ENCODE peak calls at places on chromosomes 2 and 18, in seven cellular contexts. G is HAP-1; I is frontal cortex; V is tibial artery; E is activated T-helper 1 cell treated with anti-CD3 and anti-CD28 coated beads, Interleukin-2, amount 50 U/mL, for 16 hours; A is Daoy; B is adrenal gland. J is an unnamed sample.

GRCh38 chr2:189623049-189623448 is 38.2 kb upstream of the ASNSD1 start:
- DNase-seq in B (no peak), E (no peak), V (no peak), I (no peak), A (no peak), G (no peak), J (no peak)

GRCh38 chr2:221484761-221485499 is 87.2 kb downstream of the EPHA4 start:
- DNase-seq in B (no peak), G (no peak), A (no peak), E (no peak), V (no peak), I (no peak), J (no peak)

GRCh38 chr2:205827809-205828208 is 145.5 kb downstream of the NRP2 start:
- DNase-seq in B (peak; percentile 60), E (no peak), G (no peak), V (no peak), A (no peak), I (no peak), J (no peak)

GRCh38 chr2:18980104-18980777 is 378.2 kb downstream of the OSR1 start:
- DNase-seq in V (no peak), A (no peak), E (no peak), B (no peak), I (no peak), G (no peak), J (no peak)

GRCh38 chr2:119126650-119127049 is 31.9 kb downstream of the C1QL2 start:
- DNase-seq in B (no peak), E (peak; percentile 14), V (no peak), I (no peak), G (no peak), A (peak; percentile 77), J (peak; percentile 18)

GRCh38 chr2:134120718-134121630 is 132.9 kb upstream of the MGAT5 start:
- DNase-seq in E (no peak), V (peak; percentile 81), B (peak; percentile 74), A (peak; percentile 75), I (peak; percentile 74), G (peak; percentile 55), J (peak; percentile 73)

GRCh38 chr2:5940596-5941535 is 248.7 kb downstream of the SOX11 start:
- DNase-seq in G (no peak), E (no peak), A (no peak), B (no peak), I (no peak), V (no peak), J (no peak)

GRCh38 chr2:33848486-33848885 is 249.4 kb upstream of the FAM98A start:
- DNase-seq in G (no peak), B (no peak), V (no peak), A (peak; percentile 55), I (no peak), E (no peak), J (no peak)

GRCh38 chr18:47254341-47254939 is 3.0 kb upstream of the SKOR2 start:
- DNase-seq in V (no peak), G (peak; percentile 26), E (no peak), A (peak; percentile 65), B (peak; percentile 56), I (no peak), J (peak; percentile 64)

GRCh38 chr2:208820289-208820688 is 413.7 kb downstream of the PTH2R start:
- DNase-seq in I (no peak), E (no peak), G (peak; percentile 21), V (no peak), A (no peak), B (no peak), J (peak; percentile 62)

GRCh38 chr2:134500211-134500935 is 218.4 kb downstream of the TMEM163 start:
- DNase-seq in V (no peak), E (no peak), G (no peak), B (no peak), I (no peak), A (no peak), J (no peak)

GRCh38 chr18:73891572-73892421 is 255.8 kb downstream of the FBXO15 start:
- DNase-seq in E (no peak), G (no peak), I (no peak), V (no peak), B (no peak), A (peak; percentile 11), J (no peak)

GRCh38 chr2:35989523-35989922 is 366.1 kb upstream of the CRIM1 start:
- DNase-seq in G (no peak), A (peak; percentile 8), V (no peak), I (no peak), B (no peak), E (no peak), J (no peak)

GRCh38 chr2:102107741-102108070 is 34.8 kb upstream of the IL1R1 start:
- DNase-seq in G (no peak), E (no peak), I (no peak), A (no peak), B (no peak), V (no peak), J (peak; percentile 57)

GRCh38 chr18:79853993-79854364 is 56.2 kb downstream of the KCNG2 start:
- DNase-seq in B (no peak), V (no peak), E (no peak), G (no peak), I (no peak), A (no peak), J (no peak)

GRCh38 chr2:202653890-202654289 is 19.1 kb downstream of the FAM117B start:
- DNase-seq in I (no peak), E (no peak), B (no peak), V (no peak), A (no peak), G (no peak), J (no peak)

GRCh38 chr2:240876035-240876474 is 7.4 kb downstream of the AGXT start:
- DNase-seq in A (no peak), V (no peak), B (no peak), G (no peak), E (no peak), I (no peak), J (no peak)

GRCh38 chr2:143161982-143162837 is 33.0 kb downstream of the ARHGAP15 start:
- DNase-seq in G (peak; percentile 47), A (peak; percentile 37), I (no peak), B (peak; percentile 80), V (no peak), E (peak; percentile 10), J (peak; percentile 74)

GRCh38 chr2:138777996-138778395 is 2.2 kb downstream of the NXPH2 start:
- DNase-seq in A (peak; percentile 70), B (no peak), V (no peak), I (no peak), G (peak; percentile 93), E (no peak), J (peak; percentile 75)

GRCh38 chr2:145036421-145036901 is 516.5 kb upstream of the ZEB2 start:
- DNase-seq in B (no peak), E (no peak), G (no peak), I (no peak), V (no peak), A (no peak), J (no peak)

GRCh38 chr2:25275575-25275965 is 66.2 kb downstream of the DNMT3A start:
- DNase-seq in G (no peak), A (no peak), E (no peak), V (no peak), I (no peak), B (no peak), J (no peak)

GRCh38 chr18:12254137-12254819 is at the start of gene CIDEA:
- DNase-seq in E (no peak), G (no peak), V (no peak), I (peak; percentile 46), B (no peak), A (peak; percentile 36), J (peak; percentile 35)

GRCh38 chr18:57497372-57498294 is 62.5 kb downstream of the ONECUT2 start:
- DNase-seq in A (peak; percentile 31), G (peak; percentile 18), E (no peak), B (no peak), I (no peak), V (no peak), J (no peak)

GRCh38 chr2:201715459-201715858 is 17.0 kb upstream of the MPP4 start:
- DNase-seq in I (no peak), B (no peak), E (no peak), A (no peak), G (no peak), V (no peak), J (no peak)

GRCh38 chr18:59736061-59736460 is 38.8 kb upstream of the CCBE1 start:
- DNase-seq in B (no peak), G (no peak), A (no peak), E (no peak), V (no peak), I (no peak), J (no peak)

GRCh38 chr18:22223263-22223960 is 54.0 kb downstream of the GATA6 start:
- DNase-seq in V (peak; percentile 95), E (no peak), G (no peak), I (no peak), B (peak; percentile 98), A (peak; percentile 98), J (no peak)

GRCh38 chr18:79728931-79729586 is 49.5 kb downstream of the CTDP1 start:
- DNase-seq in I (no peak), A (no peak), V (no peak), E (no peak), B (no peak), G (no peak), J (no peak)

GRCh38 chr2:84741182-84741822 is 139.6 kb downstream of the TRABD2A start:
- DNase-seq in I (no peak), E (no peak), G (no peak), V (no peak), B (no peak), A (peak; percentile 66), J (peak; percentile 38)

GRCh38 chr18:64100136-64100922 is 48.6 kb downstream of the LINC00305 start:
- DNase-seq in E (no peak), B (no peak), A (no peak), G (no peak), I (no peak), V (no peak), J (no peak)

GRCh38 chr2:31125918-31126695 is 12.1 kb downstream of the GALNT14 start:
- DNase-seq in I (no peak), B (no peak), V (no peak), G (no peak), A (peak; percentile 52), E (no peak), J (no peak)

J was measured in cardiac muscle cell.